ENCODE peak calls at places on chromosomes 5 and 9, in seven cellular contexts. W is NCI-H1105 treated with DMSO at 0.1 percent for 48 hours, Y is mammary epithelial cell, P is amniotic epithelial cell, T is iris pigment epithelial cell, Z is ELF-1, J is AG08395. M is an unnamed sample.

GRCh38 chr9:13688990-13689600 is 409.6 kb upstream of the MPDZ start:
- DNase-seq in Z (peak), Y (peak), P (peak), J (no peak), T (peak), W (peak), M (no peak)

GRCh38 chr5:108119123-108119522 is 262.8 kb downstream of the FBXL17 start:
- DNase-seq in J (no peak), Z (no peak), P (no peak), T (no peak), W (no peak), Y (no peak), M (no peak)

GRCh38 chr5:131265318-131265803 is 1.5 kb downstream of the CDC42SE2 start:
- DNase-seq in T (no peak), W (no peak), Y (no peak), P (peak), Z (no peak), J (no peak), M (peak)

GRCh38 chr5:31767335-31768031 is 128.6 kb downstream of the PDZD2 start:
- DNase-seq in J (no peak), Z (no peak), T (no peak), P (no peak), Y (no peak), W (no peak), M (no peak)

GRCh38 chr5:112338681-112339337 is 80.3 kb downstream of the EPB41L4A start:
- DNase-seq in W (no peak), T (peak), Z (peak), Y (peak), J (peak), P (peak), M (no peak)

GRCh38 chr5:74313896-74314295 is 326.6 kb downstream of the ENC1 start:
- DNase-seq in Y (no peak), J (no peak), Z (no peak), W (no peak), P (no peak), T (no peak), M (no peak)

GRCh38 chr5:106454050-106454449 is 1216.7 kb downstream of the EFNA5 start:
- DNase-seq in J (no peak), P (no peak), W (no peak), T (no peak), Y (no peak), Z (no peak), M (no peak)

GRCh38 chr5:110469486-110469885 is 257.0 kb downstream of the TMEM232 start:
- DNase-seq in W (no peak), Z (no peak), J (no peak), T (no peak), Y (no peak), P (no peak), M (no peak)

GRCh38 chr5:122882836-122883235 is 37.4 kb downstream of the SNX24 start:
- DNase-seq in P (peak), T (peak), Z (no peak), W (no peak), J (peak), Y (peak), M (no peak)

GRCh38 chr9:122220673-122221222 is 8.0 kb downstream of the LHX6 start:
- DNase-seq in Z (no peak), P (no peak), W (no peak), J (no peak), T (no peak), Y (no peak), M (no peak)

GRCh38 chr9:133763272-133764183 is 25.4 kb upstream of the SARDH start:
- DNase-seq in Y (no peak), J (peak), Z (no peak), W (no peak), P (peak), T (peak), M (no peak)

M was measured in trophoblast cell.